ENCODE peak calls at places on chromosomes 6 and 20, in five cellular contexts. Z is H1, S is GM23248, J is fibroblast of lung, M is astrocyte. K is an unnamed sample.

GRCh38 chr6:137799950-137800568 is 67.0 kb upstream of the TNFAIP3 start:
- DNase-seq in Z (no peak), S (peak), J (peak), M (no peak), K (no peak)

GRCh38 chr20:40683221-40683893 is 5.7 kb downstream of the MAFB start:
- DNase-seq in Z (no peak), S (peak), J (peak), M (peak), K (peak)

GRCh38 chr6:46983007-46983411 is 59.1 kb downstream of the ADGRF1 start:
- DNase-seq in Z (no peak), S (peak), J (peak), M (peak), K (no peak)

GRCh38 chr6:38632490-38632889 is 7.2 kb downstream of the BTBD9 start:
- DNase-seq in Z (no peak), S (peak), J (no peak), M (no peak), K (no peak)

GRCh38 chr6:33407132-33407718 is 3.6 kb upstream of the PHF1 start:
- DNase-seq in Z (no peak), S (peak), J (peak), M (peak), K (no peak)

GRCh38 chr20:1005452-1006027 is 3.4 kb upstream of the RSPO4 start:
- DNase-seq in Z (peak), S (peak), J (peak), M (peak), K (no peak)

GRCh38 chr6:117955684-117956083 is 48.6 kb downstream of the SLC35F1 start:
- DNase-seq in Z (no peak), S (no peak), J (no peak), M (no peak), K (no peak)

GRCh38 chr6:1416820-1417219 is 27.4 kb downstream of the FOXF2 start:
- DNase-seq in Z (no peak), S (no peak), J (no peak), M (no peak), K (no peak)

GRCh38 chr20:35232575-35232974 is 6.1 kb downstream of the MMP24 start:
- DNase-seq in Z (no peak), S (peak), J (peak), M (peak), K (no peak)

GRCh38 chr6:146974346-146974745 is 229.9 kb upstream of the STXBP5 start:
- DNase-seq in Z (no peak), S (no peak), J (no peak), M (no peak), K (no peak)

GRCh38 chr20:54025166-54025835 is 45.1 kb downstream of the BCAS1 start:
- DNase-seq in Z (no peak), S (peak), J (peak), M (peak), K (no peak)

GRCh38 chr20:12677925-12678324 is 330.8 kb upstream of the SPTLC3 start:
- DNase-seq in Z (no peak), S (no peak), J (no peak), M (no peak), K (no peak)

GRCh38 chr6:39821014-39821738 is 29.0 kb downstream of the DAAM2 start:
- DNase-seq in Z (no peak), S (peak), J (no peak), M (no peak), K (no peak)

GRCh38 chr6:140784573-140784972 is 1348.2 kb upstream of the GJE1 start:
- DNase-seq in Z (no peak), S (peak), J (peak), M (peak), K (no peak)

GRCh38 chr20:61186771-61187170 is 65.3 kb upstream of the CDH4 start:
- DNase-seq in Z (no peak), S (peak), J (peak), M (peak), K (no peak)

GRCh38 chr6:112245511-112246203 is 8.7 kb downstream of the LAMA4 start:
- DNase-seq in Z (no peak), S (peak), J (peak), M (peak), K (peak)

GRCh38 chr6:16803294-16804006 is 42.2 kb upstream of the ATXN1 start:
- DNase-seq in Z (peak), S (no peak), J (peak), M (peak), K (no peak)

GRCh38 chr6:3919130-3919628 is 70.0 kb downstream of the FAM50B start:
- DNase-seq in Z (no peak), S (peak), J (no peak), M (no peak), K (no peak)

GRCh38 chr6:16725145-16725864 is 36.0 kb downstream of the ATXN1 start:
- DNase-seq in Z (no peak), S (peak), J (peak), M (peak), K (no peak)

GRCh38 chr20:19794941-19795340 is 36.9 kb downstream of the RIN2 start:
- DNase-seq in Z (no peak), S (no peak), J (no peak), M (no peak), K (no peak)

GRCh38 chr6:32936247-32937152 is 4.3 kb downstream of the HLA-DMB start:
- DNase-seq in Z (no peak), S (no peak), J (no peak), M (no peak), K (no peak)

GRCh38 chr6:41655706-41656668 is 17.7 kb downstream of the MDFI start:
- DNase-seq in Z (no peak), S (no peak), J (peak), M (peak), K (no peak)

GRCh38 chr6:7424058-7424457 is 34.5 kb downstream of the RIOK1 start:
- DNase-seq in Z (no peak), S (no peak), J (no peak), M (no peak), K (no peak)

GRCh38 chr6:163608060-163608752 is 193.7 kb downstream of the QKI start:
- DNase-seq in Z (no peak), S (no peak), J (no peak), M (no peak), K (peak)

GRCh38 chr6:85079761-85080160 is 315.4 kb upstream of the TBX18 start:
- DNase-seq in Z (no peak), S (no peak), J (no peak), M (no peak), K (no peak)

GRCh38 chr20:7031222-7031621 is 263.7 kb downstream of the BMP2 start:
- DNase-seq in Z (no peak), S (peak), J (no peak), M (no peak), K (no peak)

GRCh38 chr6:30688569-30688968 is 2.1 kb upstream of the PPP1R18 start:
- DNase-seq in Z (no peak), S (no peak), J (no peak), M (no peak), K (no peak)

GRCh38 chr6:154232013-154232920 is 124.3 kb downstream of the IPCEF1 start:
- DNase-seq in Z (no peak), S (peak), J (peak), M (peak), K (no peak)

GRCh38 chr6:145964948-145965366 is 799 bp upstream of the SHPRH start:
- DNase-seq in Z (no peak), S (peak), J (no peak), M (no peak), K (no peak)

GRCh38 chr6:38482466-38482865 is 157.3 kb downstream of the BTBD9 start:
- DNase-seq in Z (no peak), S (no peak), J (peak), M (peak), K (no peak)

GRCh38 chr20:62791301-62792181 is 4.7 kb upstream of the MRGBP start:
- DNase-seq in Z (peak), S (peak), J (peak), M (peak), K (peak)
- TF ChIP-seq EZH2 in Z (no peak), S (no peak), J (no peak), M (no peak), K (no peak)

GRCh38 chr20:22584922-22585785 is 782 bp upstream of the FOXA2 start:
- DNase-seq in Z (no peak), S (no peak), J (no peak), M (no peak), K (no peak)
- TF ChIP-seq EZH2 in Z (peak), S (peak), J (peak), M (peak), K (peak)

DNA sequence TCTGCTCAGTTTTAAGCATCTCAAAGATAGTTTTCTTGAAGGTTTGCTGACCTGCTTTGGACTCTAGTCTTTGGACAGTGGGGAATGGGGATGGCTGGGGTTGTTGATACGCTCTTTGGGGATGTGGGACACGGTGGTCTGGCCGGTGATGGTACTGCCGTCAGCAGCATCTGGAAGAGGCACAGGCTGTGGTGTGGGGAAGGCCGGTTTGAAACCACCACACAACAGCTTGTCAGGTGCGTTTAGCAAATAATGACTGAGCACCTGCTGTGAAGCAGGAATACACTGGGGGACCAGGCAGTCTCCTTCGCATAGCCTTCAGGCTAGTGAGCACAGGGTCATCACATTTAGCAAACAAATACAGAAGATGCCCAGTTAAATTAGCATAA is 94.1 kb downstream of the TMEM242 start:
- DNase-seq in Z (no peak), S (no peak), J (no peak), M (no peak), K (no peak)
- TF ChIP-seq EZH2 in Z (no peak), S (no peak), J (no peak), M (no peak), K (no peak)

GRCh38 chr6:106510090-106510970 is 119.0 kb downstream of the RTN4IP1 start:
- DNase-seq in Z (no peak), S (peak), J (peak), M (no peak), K (no peak)
- TF ChIP-seq EZH2 in Z (no peak), S (no peak), J (peak), M (no peak), K (no peak)

DNA sequence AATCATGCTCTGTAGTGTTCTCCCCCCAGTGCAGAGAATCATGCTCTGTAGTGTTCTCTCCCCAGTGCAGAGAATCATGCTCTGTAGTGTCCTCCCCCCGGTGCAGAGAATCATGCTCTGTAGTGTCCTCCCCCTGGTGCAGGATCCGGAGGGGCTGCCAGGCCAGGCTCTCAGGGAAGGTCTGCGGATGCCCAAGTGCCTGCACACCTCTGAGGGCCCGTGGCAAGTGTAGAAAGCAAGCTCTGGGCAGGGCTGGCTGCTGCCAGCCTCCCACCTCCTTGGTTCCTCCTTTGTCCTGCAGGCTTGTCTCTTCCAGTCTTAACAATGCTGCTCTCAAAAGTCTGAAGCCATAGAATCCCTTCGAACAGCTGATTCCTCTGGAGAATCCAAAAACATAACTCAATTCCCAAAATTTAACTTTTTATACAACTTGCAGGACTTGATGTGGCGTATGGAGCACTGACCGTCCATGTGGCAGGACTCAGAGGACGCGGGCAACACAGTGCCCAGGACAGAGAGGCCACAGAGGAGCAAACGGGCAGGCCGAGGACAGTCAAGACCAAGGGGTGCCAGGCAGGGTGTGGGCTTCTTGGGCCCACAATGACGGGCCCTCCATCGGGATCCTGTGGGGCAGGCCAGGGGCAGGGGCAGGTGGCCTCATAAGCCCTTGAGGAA is 44.6 kb upstream of the BHLHE23 start:
- DNase-seq in Z (no peak), S (no peak), J (no peak), M (no peak), K (no peak)
- TF ChIP-seq EZH2 in Z (no peak), S (no peak), J (no peak), M (no peak), K (no peak)

GRCh38 chr20:51022803-51023616 is at the start of gene KCNG1:
- DNase-seq in Z (peak), S (peak), J (peak), M (peak), K (no peak)

GRCh38 chr20:51023617-51024155 is 779 bp upstream of the KCNG1 start:
- DNase-seq in Z (no peak), S (no peak), J (no peak), M (no peak), K (no peak)

GRCh38 chr20:51020657-51021056 is 2.2 kb downstream of the KCNG1 start:
- DNase-seq in Z (no peak), S (no peak), J (no peak), M (no peak), K (no peak)

GRCh38 chr20:51021067-51022025 is 1.6 kb downstream of the KCNG1 start:
- DNase-seq in Z (no peak), S (no peak), J (peak), M (peak), K (no peak)

DNA sequence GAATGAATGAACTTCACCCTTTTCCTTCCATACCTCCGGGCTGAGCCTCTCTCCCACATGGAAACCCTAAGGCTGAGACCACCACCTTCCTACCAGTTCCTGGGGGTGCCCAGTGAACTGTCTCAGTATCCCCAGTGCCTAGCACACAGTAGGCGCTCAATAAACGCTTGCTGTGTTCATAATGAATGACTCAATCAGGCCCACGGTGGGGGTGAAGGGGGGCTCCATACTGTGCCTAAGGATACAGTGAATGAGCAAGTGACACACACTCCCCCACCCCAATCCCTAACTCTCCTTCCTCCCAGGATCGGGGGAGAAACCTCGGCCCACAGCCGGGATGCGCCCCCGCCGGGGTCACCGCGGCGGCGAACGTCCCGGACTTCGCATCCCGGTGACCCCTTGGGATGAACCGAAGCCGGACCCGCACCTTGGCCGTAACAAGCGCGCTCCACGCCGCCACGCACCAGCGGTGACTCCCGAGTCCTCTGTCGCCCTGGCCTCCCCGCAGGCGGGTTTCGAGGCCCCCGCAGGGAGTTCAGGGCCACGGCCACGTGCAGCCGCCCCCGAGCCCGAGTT is 592 bp downstream of the KCNG1 start:
- DNase-seq in Z (no peak), S (no peak), J (no peak), M (no peak), K (no peak)
- TF ChIP-seq EZH2 in Z (peak), S (no peak), J (peak), M (no peak), K (no peak)

DNA sequence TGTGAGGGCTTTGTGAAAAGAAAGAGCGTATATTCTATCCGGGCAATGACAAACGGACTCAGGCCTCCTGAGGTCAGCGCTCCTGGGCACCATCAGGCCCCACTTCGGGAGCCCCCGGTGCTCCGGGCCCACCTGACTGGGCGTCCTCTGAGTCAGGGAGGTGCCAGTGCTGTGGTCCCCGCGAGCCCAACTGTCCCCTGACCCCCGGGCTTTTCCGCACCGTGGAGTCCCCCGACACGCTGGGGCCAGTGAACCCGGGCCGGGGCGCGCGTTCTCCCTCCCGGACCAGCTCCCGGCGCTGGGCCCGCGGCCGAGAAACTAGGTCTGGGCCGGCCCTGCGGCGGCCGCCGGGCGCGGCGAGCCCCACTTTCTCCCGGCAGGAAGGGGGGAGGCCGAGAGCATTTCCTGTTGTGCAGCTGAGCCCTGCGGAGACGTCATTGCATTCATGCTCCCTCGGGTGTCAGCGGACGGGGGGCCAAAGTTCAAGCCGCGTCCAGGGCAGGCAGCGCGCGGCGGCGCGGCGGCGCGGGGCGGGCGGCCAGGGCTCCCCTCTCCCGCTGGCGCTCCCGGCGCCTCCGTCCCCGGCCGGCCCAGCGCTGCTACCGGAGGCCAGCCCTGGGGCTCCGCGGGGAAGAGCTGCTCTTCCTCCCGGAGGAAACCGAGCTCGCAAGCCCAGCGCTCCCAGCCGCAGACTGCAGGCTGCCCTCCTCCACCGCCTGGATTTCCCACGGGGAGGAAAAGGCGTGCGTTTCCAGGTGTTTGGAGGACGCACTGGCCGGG is 18.3 kb downstream of the HIVEP2 start:
- DNase-seq in Z (no peak), S (peak), J (peak), M (peak), K (no peak)
- TF ChIP-seq EZH2 in Z (no peak), S (no peak), J (no peak), M (no peak), K (no peak)

K was measured in SK-N-MC.